ENCODE peak calls at places on chromosome 7, in ten cellular contexts. Z is epithelial cell of esophagus; W is uterus; X is activated naive CD4-positive, alpha-beta T cell treated with anti-CD3 and anti-CD28 coated beads, Interleukin-2, amount 10 ng/mL, durations not matched to agents 7 days and 5 days; V is kidney tubule cell; P is NCI-H1092; H is hepatocyte; O is pulmonary artery endothelial cell; T is iPS-NIHi11; C is H1. I is an unnamed sample.

GRCh38 chr7:91083855-91084644 is 180.2 kb upstream of the FZD1 start:
- DNase-seq in P (no peak), T (no peak), H (peak; percentile 7), X (no peak), C (no peak), W (no peak), V (peak; percentile 26), Z (no peak), O (no peak), I (no peak)

GRCh38 chr7:128247640-128248194 is 6.6 kb downstream of the LEP start:
- DNase-seq in V (peak; percentile 68), T (no peak), P (no peak), O (no peak), H (no peak), Z (peak; percentile 75), C (no peak), W (no peak), X (no peak), I (no peak)

GRCh38 chr7:75931676-75932075 is 16.7 kb downstream of the POR start:
- DNase-seq in H (no peak), W (no peak), P (peak; percentile 97), O (no peak), X (no peak), V (no peak), T (no peak), Z (no peak), C (no peak), I (no peak)

GRCh38 chr7:126541416-126541815 is 711.3 kb downstream of the GRM8 start:
- DNase-seq in P (no peak), H (no peak), C (no peak), Z (no peak), T (no peak), V (peak; percentile 13), W (no peak), O (no peak), X (no peak), I (no peak)

GRCh38 chr7:33155811-33156210 is 26.4 kb downstream of the BBS9 start:
- DNase-seq in V (peak; percentile 22), W (no peak), H (no peak), P (no peak), C (no peak), T (no peak), X (no peak), O (no peak), Z (peak; percentile 38), I (no peak)

GRCh38 chr7:30584970-30585369 is 9.7 kb upstream of the GARS1 start:
- DNase-seq in Z (no peak), X (no peak), T (no peak), C (no peak), W (no peak), V (no peak), O (no peak), P (no peak), H (no peak), I (no peak)

GRCh38 chr7:149882264-149883048 is 8.7 kb downstream of the ATP6V0E2 start:
- DNase-seq in T (no peak), O (no peak), V (no peak), Z (no peak), P (no peak), X (no peak), W (peak; percentile 77), C (no peak), H (peak; percentile 3), I (no peak)

GRCh38 chr7:157408258-157409101 is 71.7 kb downstream of the DNAJB6 start:
- DNase-seq in W (no peak), T (no peak), V (no peak), O (no peak), X (no peak), C (no peak), H (no peak), P (no peak), Z (no peak), I (no peak)

GRCh38 chr7:55561756-55562155 is 10.5 kb downstream of the VOPP1 start:
- DNase-seq in T (no peak), X (no peak), V (no peak), P (no peak), C (no peak), W (no peak), Z (no peak), H (no peak), O (no peak), I (no peak)

GRCh38 chr7:9210114-9210513 is 776.7 kb downstream of the NXPH1 start:
- DNase-seq in Z (no peak), W (no peak), P (no peak), H (no peak), X (no peak), O (no peak), C (no peak), T (no peak), V (no peak), I (no peak)

GRCh38 chr7:107838816-107839584 is 36.0 kb upstream of the SLC26A3 start:
- DNase-seq in O (no peak), P (no peak), H (no peak), W (no peak), X (no peak), V (no peak), T (no peak), Z (no peak), C (no peak), I (no peak)

GRCh38 chr7:2369139-2369538 is 14.5 kb downstream of the EIF3B start:
- DNase-seq in V (no peak), P (no peak), C (no peak), O (no peak), T (no peak), Z (no peak), H (no peak), W (no peak), X (no peak), I (no peak)

GRCh38 chr7:81484266-81484665 is 285.6 kb downstream of the HGF start:
- DNase-seq in W (peak; percentile 25), H (peak; percentile 55), P (peak; percentile 39), C (no peak), Z (no peak), T (peak; percentile 64), V (peak; percentile 62), X (no peak), O (peak; percentile 35), I (no peak)

GRCh38 chr7:98870071-98870651 is 347 bp upstream of the TMEM130 start:
- DNase-seq in T (peak; percentile 76), X (peak; percentile 79), H (peak; percentile 67), V (peak; percentile 52), P (peak; percentile 29), W (peak; percentile 20), O (no peak), C (peak; percentile 86), Z (peak; percentile 49), I (peak; percentile 75)

GRCh38 chr7:30380294-30380693 is 95.9 kb downstream of the ZNRF2 start:
- DNase-seq in T (no peak), X (no peak), O (no peak), H (no peak), Z (no peak), V (no peak), W (no peak), C (no peak), P (no peak), I (no peak)

GRCh38 chr7:31203551-31203950 is 137.0 kb downstream of the NEUROD6 start:
- DNase-seq in Z (no peak), C (no peak), V (no peak), W (no peak), H (no peak), O (no peak), P (no peak), X (no peak), T (no peak), I (no peak)

GRCh38 chr7:157445956-157446295 is 109.1 kb downstream of the DNAJB6 start:
- DNase-seq in W (no peak), X (no peak), O (no peak), V (no peak), P (no peak), C (peak; percentile 43), Z (no peak), H (no peak), T (no peak), I (no peak)

GRCh38 chr7:1825877-1826741 is 156.0 kb downstream of the ELFN1 start:
- DNase-seq in P (no peak), Z (no peak), X (peak; percentile 15), O (no peak), H (no peak), W (no peak), V (no peak), T (no peak), C (peak; percentile 41), I (no peak)

GRCh38 chr7:99258501-99258900 is 14.1 kb upstream of the MYH16 start:
- DNase-seq in C (no peak), T (no peak), P (no peak), Z (peak; percentile 68), H (no peak), V (no peak), W (no peak), X (no peak), O (no peak), I (no peak)

GRCh38 chr7:353746-354325 is 63.9 kb downstream of the FOXL3 start:
- DNase-seq in V (no peak), X (no peak), O (no peak), H (no peak), C (no peak), T (no peak), W (peak; percentile 41), P (no peak), Z (no peak), I (no peak)

GRCh38 chr7:55308186-55308929 is 56.8 kb upstream of the LANCL2 start:
- DNase-seq in T (no peak), P (no peak), O (no peak), H (peak; percentile 31), V (peak; percentile 45), C (no peak), X (no peak), Z (no peak), W (no peak), I (no peak)

GRCh38 chr7:150383710-150384397 is 4.7 kb downstream of the ZNF775 start:
- DNase-seq in O (no peak), V (no peak), H (peak; percentile 79), P (peak; percentile 66), W (no peak), X (no peak), Z (no peak), C (peak; percentile 92), T (peak; percentile 81), I (no peak)

GRCh38 chr7:44755698-44756627 is 7.3 kb downstream of the ZMIZ2 start:
- DNase-seq in Z (no peak), H (no peak), T (peak; percentile 4), X (no peak), O (no peak), P (no peak), W (no peak), C (no peak), V (peak; percentile 47), I (no peak)

GRCh38 chr7:139828446-139828845 is 618 bp upstream of the TBXAS1 start:
- DNase-seq in Z (no peak), X (no peak), W (no peak), O (no peak), H (no peak), P (no peak), T (no peak), V (no peak), C (no peak), I (no peak)

GRCh38 chr7:381211-382117 is 91.5 kb downstream of the FOXL3 start:
- DNase-seq in O (no peak), C (no peak), X (peak; percentile 42), T (no peak), Z (no peak), V (no peak), P (no peak), H (no peak), W (peak; percentile 15), I (no peak)